ENCODE peak calls at places on chromosomes 6 and 20, in ten cellular contexts. A is NCI-H1105; K is kidney tubule cell; Z is iPS DF 6.9; S is testis; M is AG04450; Y is activated naive CD4-positive, alpha-beta T cell; L is stimulated activated CD4-positive, alpha-beta T cell treated with anti-CD3 and anti-CD28 coated beads, Interleukin-12 subunit alpha, Interleukin-12 subunit beta, amount 100 ng/mL, for 4 hours; N is T-helper 2 cell; H is activated effector memory CD4-positive, alpha-beta T cell treated with anti-CD3 and anti-CD28 coated beads, Interleukin-2, amount 50 U/mL, for 16 hours. F is an unnamed sample.
A peak's percentile ranks its signal among the peaks of the same experiment; 100 is the strongest.

GRCh38 chr6:144870796-144871195 is 585.7 kb downstream of the UTRN start:
- DNase-seq in S (no peak), L (no peak), Z (no peak), Y (no peak), M (no peak), H (no peak), N (no peak), A (no peak), K (no peak), F (no peak)

GRCh38 chr6:122289721-122290501 is 109.5 kb upstream of the HSF2 start:
- DNase-seq in N (no peak), S (no peak), M (no peak), A (peak; percentile 29), L (no peak), Y (no peak), H (no peak), K (peak; percentile 37), Z (peak; percentile 2), F (no peak)

GRCh38 chr20:14414560-14414959 is 77.1 kb upstream of the FLRT3 start:
- DNase-seq in S (no peak), N (no peak), M (no peak), A (no peak), Z (no peak), K (no peak), Y (no peak), H (no peak), L (no peak), F (no peak)

GRCh38 chr6:106746660-106747059 is 117.3 kb downstream of the QRSL1 start:
- DNase-seq in A (no peak), M (no peak), K (peak; percentile 95), L (no peak), H (no peak), S (no peak), Z (no peak), Y (no peak), N (no peak), F (no peak)

GRCh38 chr6:108837236-108837971 is 10.8 kb upstream of the ARMC2 start:
- DNase-seq in Y (no peak), H (no peak), S (no peak), L (no peak), M (no peak), A (no peak), Z (no peak), N (no peak), K (no peak), F (no peak)

GRCh38 chr6:70398783-70399730 is 14.3 kb upstream of the FAM135A start:
- DNase-seq in M (no peak), L (no peak), Y (no peak), K (peak; percentile 100), S (no peak), A (no peak), H (no peak), Z (no peak), N (no peak), F (no peak)

GRCh38 chr20:24465168-24465567 is 4.3 kb upstream of the SYNDIG1 start:
- DNase-seq in K (no peak), N (no peak), Y (no peak), L (no peak), M (no peak), S (no peak), A (no peak), H (no peak), Z (no peak), F (no peak)

GRCh38 chr20:19495905-19496703 is 262.0 kb upstream of the RIN2 start:
- DNase-seq in N (no peak), L (no peak), H (no peak), Y (no peak), S (no peak), Z (no peak), K (no peak), A (no peak), M (no peak), F (no peak)

GRCh38 chr20:17538517-17539170 is 7.5 kb upstream of the BFSP1 start:
- DNase-seq in Y (no peak), N (no peak), M (no peak), K (peak; percentile 68), A (no peak), Z (no peak), S (no peak), L (no peak), H (no peak), F (no peak)

GRCh38 chr6:56314683-56315523 is 67.5 kb upstream of the COL21A1 start:
- DNase-seq in A (peak; percentile 25), H (no peak), Y (no peak), N (no peak), M (no peak), S (peak; percentile 46), Z (peak; percentile 39), K (peak; percentile 55), L (no peak), F (peak; percentile 19)

GRCh38 chr6:146189131-146189530 is 160.3 kb downstream of the GRM1 start:
- DNase-seq in Z (no peak), A (no peak), K (no peak), M (no peak), H (no peak), N (no peak), L (no peak), S (no peak), Y (no peak), F (no peak)

GRCh38 chr20:62367136-62367482 is at the start of gene LAMA5:
- DNase-seq in H (no peak), K (peak; percentile 64), S (no peak), Y (no peak), Z (no peak), M (no peak), N (no peak), A (peak; percentile 30), L (no peak), F (peak; percentile 80)

GRCh38 chr20:57207251-57207650 is 59.2 kb downstream of the BMP7 start:
- DNase-seq in Y (no peak), M (no peak), L (no peak), A (no peak), H (no peak), S (no peak), N (no peak), K (no peak), Z (no peak), F (no peak)

GRCh38 chr6:149400050-149400449 is at the start of gene SUMO4:
- DNase-seq in Z (no peak), S (no peak), M (no peak), Y (no peak), A (no peak), N (no peak), H (no peak), K (no peak), L (no peak), F (no peak)

GRCh38 chr20:33909331-33909921 is 84.3 kb upstream of the RALY start:
- DNase-seq in H (no peak), M (peak; percentile 84), Z (no peak), N (no peak), A (no peak), L (no peak), K (peak; percentile 77), S (peak; percentile 68), Y (no peak), F (no peak)

GRCh38 chr6:10526156-10526555 is 5.0 kb downstream of the GCNT2 start:
- DNase-seq in N (no peak), S (no peak), M (no peak), K (peak; percentile 68), H (no peak), A (no peak), Y (no peak), L (no peak), Z (no peak), F (no peak)

GRCh38 chr6:136950436-136950835 is 28.3 kb downstream of the SLC35D3 start:
- DNase-seq in K (no peak), H (no peak), Z (no peak), S (no peak), A (no peak), L (no peak), Y (no peak), N (no peak), M (no peak), F (no peak)

GRCh38 chr20:4776079-4776630 is 54.4 kb downstream of the PRND start:
- DNase-seq in A (no peak), M (no peak), S (no peak), H (no peak), Y (no peak), K (no peak), L (no peak), Z (no peak), N (no peak), F (no peak)

GRCh38 chr6:1067346-1067745 is 244.6 kb upstream of the FOXQ1 start:
- DNase-seq in S (no peak), N (no peak), Z (no peak), H (no peak), A (no peak), L (no peak), Y (no peak), K (no peak), M (no peak), F (no peak)

GRCh38 chr20:61684583-61685235 is 381.0 kb downstream of the TAF4 start:
- DNase-seq in K (no peak), S (no peak), A (no peak), H (no peak), N (no peak), Z (no peak), Y (no peak), M (no peak), L (no peak), F (no peak)

GRCh38 chr6:89950879-89951391 is 56.7 kb downstream of the GJA10 start:
- DNase-seq in H (no peak), K (no peak), N (no peak), Y (no peak), M (no peak), Z (no peak), L (no peak), A (no peak), S (peak; percentile 61), F (no peak)

GRCh38 chr6:57222684-57223077 is 574 bp upstream of the RAB23 start:
- DNase-seq in H (no peak), M (no peak), K (no peak), Y (peak; percentile 2), A (no peak), N (no peak), L (no peak), S (no peak), Z (no peak), F (no peak)

GRCh38 chr6:157376706-157377230 is 4.2 kb upstream of the ZDHHC14 start:
- DNase-seq in H (no peak), N (no peak), K (no peak), Y (no peak), M (no peak), S (no peak), A (no peak), Z (no peak), L (no peak), F (no peak)